ENCODE peak calls at places on chromosomes 4 and X, in four cellular contexts. X, J, T and P are unnamed samples.

GRCh38 chr4:1048781-1049590 is 37.6 kb downstream of the FGFRL1 start:
- DNase-seq in X (no peak), J (no peak), T (no peak), P (no peak)

GRCh38 chr4:111027526-111027925 is 404.6 kb upstream of the PITX2 start:
- DNase-seq in X (no peak), J (no peak), T (no peak), P (no peak)

GRCh38 chr4:175325230-175325629 is 407.1 kb downstream of the ADAM29 start:
- DNase-seq in X (no peak), J (no peak), T (no peak), P (no peak)

GRCh38 chrX:72712094-72712755 is 1.9 kb downstream of the PHKA1 start:
- DNase-seq in X (peak; percentile 38), J (no peak), T (no peak), P (no peak)

GRCh38 chrX:7294483-7294882 is 146.5 kb upstream of the PUDP start:
- DNase-seq in X (no peak), J (no peak), T (no peak), P (no peak)

GRCh38 chr4:128809477-128810330 is at the start of gene JADE1:
- DNase-seq in X (peak; percentile 97), J (peak; percentile 91), T (peak; percentile 82), P (peak; percentile 90)

GRCh38 chr4:98540803-98541202 is 117.6 kb downstream of the TSPAN5 start:
- DNase-seq in X (no peak), J (no peak), T (no peak), P (no peak)

GRCh38 chr4:83285022-83285387 is 407 bp upstream of the COQ2 start:
- DNase-seq in X (peak; percentile 47), J (no peak), T (no peak), P (no peak)

GRCh38 chrX:47484885-47485284 is 1.9 kb upstream of the ZNF41 start:
- DNase-seq in X (no peak), J (no peak), T (no peak), P (no peak)

GRCh38 chr4:119510750-119511149 is 117.9 kb downstream of the PDE5A start:
- DNase-seq in X (no peak), J (no peak), T (no peak), P (no peak)

GRCh38 chr4:143488684-143489083 is 24.8 kb upstream of the SMARCA5 start:
- DNase-seq in X (no peak), J (no peak), T (no peak), P (no peak)

GRCh38 chr4:165905405-165906027 is 32.5 kb downstream of the TLL1 start:
- DNase-seq in X (no peak), J (no peak), T (no peak), P (no peak)

GRCh38 chrX:1012678-1013300 is 199.7 kb downstream of the CRLF2 start:
- DNase-seq in X (no peak), J (no peak), T (no peak), P (no peak)

GRCh38 chr4:72546456-72546855 is 22.6 kb downstream of the ADAMTS3 start:
- DNase-seq in X (no peak), J (no peak), T (no peak), P (no peak)

GRCh38 chr4:188949608-188950007 is 810.4 kb downstream of the TRIML1 start:
- DNase-seq in X (no peak), J (no peak), T (no peak), P (no peak)

GRCh38 chrX:49291615-49292337 is 11.7 kb upstream of the GAGE10 start:
- DNase-seq in X (peak; percentile 86), J (peak; percentile 12), T (peak; percentile 63), P (peak; percentile 51)

GRCh38 chrX:104351173-104351769 is 96.5 kb upstream of the ESX1 start:
- DNase-seq in X (no peak), J (no peak), T (no peak), P (peak; percentile 41)

GRCh38 chrX:147351644-147352043 is 537.1 kb upstream of the CXorf51A start:
- DNase-seq in X (no peak), J (no peak), T (no peak), P (no peak)
- TF ChIP-seq SP1 in X (no peak), J (no peak), T (no peak), P (no peak)

DNA sequence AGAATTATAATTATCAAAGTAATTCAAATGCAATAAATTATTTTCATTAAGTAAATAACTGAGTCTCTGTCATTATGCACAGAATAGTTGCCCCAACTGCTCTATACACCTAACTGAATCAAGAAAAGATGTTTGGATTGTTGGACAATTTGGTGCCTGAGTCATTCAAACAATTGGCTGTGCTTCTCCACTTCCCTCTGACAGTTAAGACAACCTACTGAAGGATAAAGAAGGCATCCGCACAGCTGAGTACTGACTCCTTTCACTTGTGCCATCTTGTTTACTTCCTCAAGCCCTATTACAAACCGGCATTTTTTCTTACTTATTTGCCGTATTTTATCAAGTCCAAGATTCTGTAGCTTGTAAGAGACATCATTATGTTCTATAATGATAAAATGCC is 110.6 kb upstream of the C1QTNF7 start:
- DNase-seq in X (no peak), J (no peak), T (no peak), P (no peak)
- TF ChIP-seq FOSL1 in X (no peak), J (no peak), T (no peak), P (no peak)

DNA sequence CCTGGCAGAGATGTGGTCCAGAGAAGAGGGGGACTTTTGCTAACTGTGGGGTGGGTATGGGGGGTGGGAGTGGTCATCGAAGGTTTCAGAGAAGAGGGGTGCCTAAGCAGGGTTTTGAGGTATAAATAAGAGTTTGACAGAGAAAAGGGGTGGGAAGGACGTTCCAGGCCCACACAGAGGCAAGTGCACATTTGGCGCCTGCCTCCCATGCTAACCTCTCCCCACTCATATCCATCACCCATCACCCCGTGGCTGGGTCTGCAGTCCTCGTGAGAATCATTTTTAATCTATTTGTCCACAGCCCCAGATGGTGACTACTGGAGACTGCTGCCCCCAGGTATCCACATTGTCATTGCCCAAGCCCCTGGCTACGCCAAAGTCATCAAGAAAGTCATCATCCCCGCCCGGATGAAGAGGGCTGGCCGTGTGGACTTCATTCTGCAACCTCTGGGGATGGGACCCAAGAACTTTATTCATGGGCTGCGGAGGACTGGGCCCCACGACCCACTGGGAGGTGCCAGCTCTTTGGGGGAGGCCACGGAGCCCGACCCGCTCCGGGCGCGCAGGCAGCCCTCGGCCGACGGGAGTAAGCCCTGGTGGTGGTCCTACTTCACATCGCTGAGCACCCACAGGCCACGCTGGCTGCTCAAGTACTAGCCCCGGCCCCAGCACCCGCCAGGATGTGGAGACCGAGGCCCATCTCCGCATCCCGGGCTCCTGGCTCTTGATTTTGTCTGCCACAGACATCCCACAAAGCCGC is 26.6 kb downstream of the CPZ start:
- DNase-seq in X (no peak), J (no peak), T (no peak), P (no peak)
- TF ChIP-seq SP1 in X (no peak), J (no peak), T (no peak), P (no peak)

GRCh38 chr4:112077743-112078142 is 67.5 kb upstream of the FAM241A start:
- DNase-seq in X (no peak), J (no peak), T (no peak), P (no peak)

GRCh38 chr4:112086036-112086434 is 59.2 kb upstream of the FAM241A start:
- DNase-seq in X (peak; percentile 40), J (no peak), T (no peak), P (no peak)

GRCh38 chr4:112083587-112084347 is 61.5 kb upstream of the FAM241A start:
- DNase-seq in X (no peak), J (peak; percentile 18), T (no peak), P (no peak)

GRCh38 chr4:112085156-112086035 is 59.9 kb upstream of the FAM241A start:
- DNase-seq in X (no peak), J (no peak), T (no peak), P (no peak)

GRCh38 chr4:112082954-112083586 is 62.2 kb upstream of the FAM241A start:
- DNase-seq in X (no peak), J (peak; percentile 86), T (no peak), P (peak; percentile 96)
- TF ChIP-seq FOSL1 in X (no peak), J (peak; percentile 76), T (no peak), P (peak; percentile 100)

DNA sequence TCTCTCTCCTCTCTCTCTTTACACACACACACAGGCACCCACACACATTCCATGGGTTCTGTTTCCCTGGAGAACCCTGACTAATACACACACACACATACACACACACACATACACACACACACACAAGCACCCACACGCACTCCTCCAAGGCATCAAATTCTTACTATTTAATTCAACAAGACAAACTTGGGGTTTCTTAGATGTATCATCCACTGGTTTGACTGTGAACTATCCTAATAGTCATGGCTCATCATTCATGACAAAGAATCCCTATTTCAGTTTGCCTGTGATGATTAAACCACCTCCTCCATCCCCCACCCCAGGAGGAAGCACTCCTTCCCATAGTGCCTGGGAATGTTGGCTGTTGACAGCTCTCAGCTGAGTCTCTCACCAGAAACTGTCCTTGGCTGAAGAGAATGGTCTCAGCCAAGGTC is 98.2 kb downstream of the USP46 start:
- DNase-seq in X (no peak), J (no peak), T (no peak), P (no peak)
- TF ChIP-seq SP1 in X (no peak), J (no peak), T (no peak), P (no peak)

GRCh38 chr4:137819964-137820383 is 287.7 kb upstream of the PCDH18 start:
- DNase-seq in X (peak; percentile 22), J (peak; percentile 45), T (peak; percentile 43), P (peak; percentile 50)
- TF ChIP-seq FOSL1 in X (no peak), J (no peak), T (no peak), P (no peak)

GRCh38 chrX:124239911-124240310 is 92.5 kb upstream of the TEX13D start:
- DNase-seq in X (no peak), J (no peak), T (no peak), P (no peak)
- TF ChIP-seq SP1 in X (no peak), J (no peak), T (no peak), P (no peak)